ENCODE peak calls at places on chromosomes 7 and 10, in five cellular contexts. B, J, W, V and K are unnamed samples.

GRCh38 chr7:74657692-74658170 is at the start of gene GTF2I:
- DNase-seq in B (peak; percentile 58), J (no peak), W (peak; percentile 69), V (no peak), K (no peak)

GRCh38 chr10:122258136-122259074 is 12.7 kb upstream of the BTBD16 start:
- DNase-seq in B (no peak), J (no peak), W (no peak), V (no peak), K (peak; percentile 62)

GRCh38 chr10:22316286-22317120 is at the start of gene COMMD3:
- DNase-seq in B (peak; percentile 72), J (no peak), W (peak; percentile 86), V (peak; percentile 93), K (peak; percentile 96)

GRCh38 chr10:14334771-14335170 is 4.0 kb upstream of the FRMD4A start:
- DNase-seq in B (no peak), J (no peak), W (no peak), V (no peak), K (no peak)

GRCh38 chr10:24680647-24681475 is 42.8 kb downstream of the ARHGAP21 start:
- DNase-seq in B (no peak), J (no peak), W (no peak), V (no peak), K (no peak)

GRCh38 chr7:149053885-149054284 is 25.6 kb upstream of the PDIA4 start:
- DNase-seq in B (no peak), J (no peak), W (no peak), V (no peak), K (no peak)

GRCh38 chr7:137453356-137453755 is 109.8 kb upstream of the PTN start:
- DNase-seq in B (no peak), J (no peak), W (no peak), V (no peak), K (no peak)

GRCh38 chr7:519429-519973 is at the start of gene PDGFA:
- DNase-seq in B (no peak), J (no peak), W (peak; percentile 64), V (peak; percentile 75), K (no peak)

GRCh38 chr10:86389441-86390193 is 23.0 kb upstream of the GRID1 start:
- DNase-seq in B (no peak), J (no peak), W (peak; percentile 81), V (no peak), K (peak; percentile 67)

GRCh38 chr10:62183442-62183841 is 85.2 kb downstream of the RTKN2 start:
- DNase-seq in B (no peak), J (no peak), W (no peak), V (no peak), K (no peak)